ENCODE peak calls at places on chromosomes 13 and 19, in ten cellular contexts. One of them, this sample, is unnamed.

GRCh38 chr13:38473305-38473704 is 123.7 kb downstream of the UFM1 start:
- DNase-seq in right cardiac atrium: no peak
- DNase-seq in OCI-LY7: no peak
- DNase-seq in Peyer's patch: no peak
- DNase-seq in endodermal cell: no peak
- DNase-seq in colonic mucosa: no peak
- DNase-seq in aorta: no peak
- DNase-seq in ovary: no peak
- DNase-seq in fibroblast of lung: no peak
- DNase-seq in K562: no peak
- DNase-seq in this sample: no peak

GRCh38 chr13:40271931-40272775 is 394.3 kb downstream of the FOXO1 start:
- DNase-seq in colonic mucosa: peak; percentile 31
- DNase-seq in OCI-LY7: no peak
- DNase-seq in K562: no peak
- DNase-seq in fibroblast of lung: peak; percentile 93
- DNase-seq in right cardiac atrium: peak; percentile 81
- DNase-seq in endodermal cell: peak; percentile 57
- DNase-seq in ovary: peak; percentile 78
- DNase-seq in aorta: peak; percentile 86
- DNase-seq in Peyer's patch: no peak
- DNase-seq in this sample: peak; percentile 58

GRCh38 chr19:40791349-40791748 is 7.6 kb upstream of the EGLN2 start:
- DNase-seq in endodermal cell: no peak
- DNase-seq in fibroblast of lung: no peak
- DNase-seq in Peyer's patch: no peak
- DNase-seq in ovary: no peak
- DNase-seq in aorta: no peak
- DNase-seq in right cardiac atrium: no peak
- DNase-seq in K562: no peak
- DNase-seq in colonic mucosa: no peak
- DNase-seq in OCI-LY7: no peak
- DNase-seq in this sample: no peak

GRCh38 chr13:43918636-43919035 is 38.9 kb downstream of the LACC1 start:
- DNase-seq in endodermal cell: no peak
- DNase-seq in fibroblast of lung: no peak
- DNase-seq in colonic mucosa: no peak
- DNase-seq in ovary: no peak
- DNase-seq in K562: no peak
- DNase-seq in aorta: no peak
- DNase-seq in Peyer's patch: no peak
- DNase-seq in OCI-LY7: no peak
- DNase-seq in right cardiac atrium: no peak
- DNase-seq in this sample: no peak

GRCh38 chr13:113863511-113864302 is at the start of gene GAS6:
- DNase-seq in aorta: no peak
- DNase-seq in fibroblast of lung: peak; percentile 51
- DNase-seq in right cardiac atrium: peak; percentile 89
- DNase-seq in endodermal cell: peak; percentile 78
- DNase-seq in colonic mucosa: peak; percentile 83
- DNase-seq in ovary: peak; percentile 75
- DNase-seq in Peyer's patch: no peak
- DNase-seq in OCI-LY7: no peak
- DNase-seq in K562: peak; percentile 70
- DNase-seq in this sample: no peak

GRCh38 chr13:51324714-51325440 is 14.6 kb upstream of the SERPINE3 start:
- DNase-seq in right cardiac atrium: no peak
- DNase-seq in aorta: no peak
- DNase-seq in fibroblast of lung: no peak
- DNase-seq in OCI-LY7: no peak
- DNase-seq in colonic mucosa: no peak
- DNase-seq in K562: no peak
- DNase-seq in Peyer's patch: no peak
- DNase-seq in ovary: no peak
- DNase-seq in endodermal cell: peak; percentile 69
- DNase-seq in this sample: no peak

GRCh38 chr19:46716672-46717033 is 261 bp downstream of the PRKD2 start:
- DNase-seq in K562: peak; percentile 45
- DNase-seq in ovary: no peak
- DNase-seq in colonic mucosa: no peak
- DNase-seq in fibroblast of lung: no peak
- DNase-seq in endodermal cell: no peak
- DNase-seq in OCI-LY7: no peak
- DNase-seq in aorta: no peak
- DNase-seq in Peyer's patch: no peak
- DNase-seq in right cardiac atrium: no peak
- DNase-seq in this sample: no peak

GRCh38 chr19:5434970-5435641 is 20.1 kb upstream of the ZNRF4 start:
- DNase-seq in OCI-LY7: no peak
- DNase-seq in endodermal cell: no peak
- DNase-seq in colonic mucosa: no peak
- DNase-seq in aorta: no peak
- DNase-seq in right cardiac atrium: no peak
- DNase-seq in fibroblast of lung: peak; percentile 98
- DNase-seq in ovary: no peak
- DNase-seq in K562: peak; percentile 72
- DNase-seq in Peyer's patch: no peak
- DNase-seq in this sample: no peak

GRCh38 chr19:30857388-30857787 is 485.2 kb downstream of the ZNF536 start:
- DNase-seq in OCI-LY7: no peak
- DNase-seq in aorta: no peak
- DNase-seq in Peyer's patch: no peak
- DNase-seq in ovary: no peak
- DNase-seq in fibroblast of lung: no peak
- DNase-seq in K562: no peak
- DNase-seq in endodermal cell: peak; percentile 63
- DNase-seq in colonic mucosa: no peak
- DNase-seq in right cardiac atrium: no peak
- DNase-seq in this sample: no peak

GRCh38 chr13:32391101-32391620 is 36.8 kb downstream of the N4BP2L1 start:
- DNase-seq in right cardiac atrium: no peak
- DNase-seq in fibroblast of lung: no peak
- DNase-seq in aorta: no peak
- DNase-seq in endodermal cell: peak; percentile 68
- DNase-seq in OCI-LY7: no peak
- DNase-seq in colonic mucosa: no peak
- DNase-seq in Peyer's patch: no peak
- DNase-seq in ovary: no peak
- DNase-seq in K562: no peak
- DNase-seq in this sample: no peak

GRCh38 chr13:111211789-111212516 is 96.8 kb downstream of the ARHGEF7 start:
- DNase-seq in OCI-LY7: no peak
- DNase-seq in aorta: no peak
- DNase-seq in endodermal cell: peak; percentile 75
- DNase-seq in fibroblast of lung: peak; percentile 93
- DNase-seq in ovary: no peak
- DNase-seq in colonic mucosa: no peak
- DNase-seq in K562: no peak
- DNase-seq in Peyer's patch: no peak
- DNase-seq in right cardiac atrium: no peak
- DNase-seq in this sample: no peak
- H3K4me1 ChIP-seq in OCI-LY7: peaks cover 39% of the 10 kb centered on the region
- H3K4me1 ChIP-seq in aorta: peaks cover 6% of the 10 kb centered on the region
- H3K4me1 ChIP-seq in endodermal cell: peaks cover 2% of the 10 kb centered on the region
- H3K4me1 ChIP-seq in fibroblast of lung: peaks cover 19% of the 10 kb centered on the region
- H3K4me1 ChIP-seq in ovary: peaks cover 9% of the 10 kb centered on the region
- H3K4me1 ChIP-seq in colonic mucosa: no peaks in the 10 kb centered on the region
- H3K4me1 ChIP-seq in K562: no peaks in the 10 kb centered on the region
- H3K4me1 ChIP-seq in Peyer's patch: peaks cover 4% of the 10 kb centered on the region
- H3K4me1 ChIP-seq in right cardiac atrium: peaks cover 31% of the 10 kb centered on the region
- H3K4me1 ChIP-seq in this sample: peaks cover 10% of the 10 kb centered on the region

GRCh38 chr19:38724380-38724854 is 19.9 kb downstream of the CAPN12 start:
- DNase-seq in endodermal cell: no peak
- DNase-seq in Peyer's patch: no peak
- DNase-seq in right cardiac atrium: peak; percentile 66
- DNase-seq in OCI-LY7: no peak
- DNase-seq in ovary: peak; percentile 37
- DNase-seq in aorta: peak; percentile 40
- DNase-seq in fibroblast of lung: no peak
- DNase-seq in K562: no peak
- DNase-seq in colonic mucosa: no peak
- DNase-seq in this sample: no peak

GRCh38 chr19:38723606-38724379 is 20.5 kb downstream of the CAPN12 start:
- DNase-seq in OCI-LY7: no peak
- DNase-seq in endodermal cell: no peak
- DNase-seq in fibroblast of lung: no peak
- DNase-seq in Peyer's patch: no peak
- DNase-seq in ovary: no peak
- DNase-seq in aorta: peak; percentile 37
- DNase-seq in colonic mucosa: no peak
- DNase-seq in K562: no peak
- DNase-seq in right cardiac atrium: no peak
- DNase-seq in this sample: no peak

GRCh38 chr19:38721496-38721895 is 22.8 kb downstream of the CAPN12 start:
- DNase-seq in aorta: no peak
- DNase-seq in K562: no peak
- DNase-seq in endodermal cell: no peak
- DNase-seq in colonic mucosa: no peak
- DNase-seq in Peyer's patch: no peak
- DNase-seq in OCI-LY7: no peak
- DNase-seq in right cardiac atrium: no peak
- DNase-seq in ovary: no peak
- DNase-seq in fibroblast of lung: no peak
- DNase-seq in this sample: no peak

GRCh38 chr19:38721977-38722773 is 22.1 kb downstream of the CAPN12 start:
- DNase-seq in endodermal cell: no peak
- DNase-seq in Peyer's patch: no peak
- DNase-seq in K562: no peak
- DNase-seq in right cardiac atrium: peak; percentile 91
- DNase-seq in ovary: no peak
- DNase-seq in aorta: no peak
- DNase-seq in colonic mucosa: no peak
- DNase-seq in OCI-LY7: no peak
- DNase-seq in fibroblast of lung: no peak
- DNase-seq in this sample: no peak

DNA sequence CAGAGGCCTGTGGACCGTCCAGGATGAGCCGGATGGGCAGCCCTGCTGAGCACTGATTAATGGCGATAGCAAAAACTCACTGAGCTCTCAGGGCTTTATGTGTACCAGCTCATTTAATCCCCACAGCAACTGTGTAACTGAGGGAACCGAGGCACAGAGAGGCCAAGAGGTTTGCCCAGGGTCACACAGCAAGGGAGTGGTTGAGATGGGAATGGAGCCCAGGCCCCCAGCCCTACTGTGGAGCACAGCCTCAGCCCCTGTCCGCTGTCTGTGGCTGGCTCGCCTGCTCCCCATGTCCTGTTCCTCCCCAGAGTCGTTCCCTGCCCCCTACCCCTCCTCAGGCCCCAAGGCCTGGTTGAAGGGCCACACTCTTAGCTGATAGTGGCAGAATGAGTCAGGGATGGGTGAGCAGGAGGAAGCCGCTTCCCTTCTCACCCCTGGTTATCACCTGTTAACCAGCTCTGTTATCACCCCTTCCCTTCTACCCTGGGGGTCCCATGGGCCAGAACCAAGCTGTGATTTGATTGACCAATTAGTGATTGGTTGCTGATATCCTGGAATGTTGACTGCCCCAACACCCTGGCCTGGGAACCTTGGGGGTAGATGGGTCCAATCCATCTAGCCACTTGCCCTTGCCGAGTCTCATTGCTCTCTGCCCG is 21.2 kb downstream of the CAPN12 start:
- DNase-seq in right cardiac atrium: no peak
- DNase-seq in ovary: no peak
- DNase-seq in endodermal cell: peak; percentile 78
- DNase-seq in OCI-LY7: no peak
- DNase-seq in K562: no peak
- DNase-seq in colonic mucosa: no peak
- DNase-seq in fibroblast of lung: no peak
- DNase-seq in aorta: no peak
- DNase-seq in Peyer's patch: no peak
- DNase-seq in this sample: no peak
- H3K4me1 ChIP-seq in right cardiac atrium: peaks cover 29% of the 10 kb centered on the region
- H3K4me1 ChIP-seq in ovary: peaks cover 11% of the 10 kb centered on the region
- H3K4me1 ChIP-seq in endodermal cell: peaks cover 24% of the 10 kb centered on the region
- H3K4me1 ChIP-seq in OCI-LY7: no peaks in the 10 kb centered on the region
- H3K4me1 ChIP-seq in K562: peaks cover 5% of the 10 kb centered on the region
- H3K4me1 ChIP-seq in colonic mucosa: no peaks in the 10 kb centered on the region
- H3K4me1 ChIP-seq in fibroblast of lung: peaks cover 11% of the 10 kb centered on the region
- H3K4me1 ChIP-seq in aorta: no peaks in the 10 kb centered on the region
- H3K4me1 ChIP-seq in Peyer's patch: no peaks in the 10 kb centered on the region
- H3K4me1 ChIP-seq in this sample: peaks cover 8% of the 10 kb centered on the region

GRCh38 chr19:18651738-18652137 is 14.9 kb downstream of the KLHL26 start:
- DNase-seq in endodermal cell: peak; percentile 46
- DNase-seq in colonic mucosa: no peak
- DNase-seq in OCI-LY7: no peak
- DNase-seq in Peyer's patch: no peak
- DNase-seq in K562: no peak
- DNase-seq in ovary: no peak
- DNase-seq in fibroblast of lung: no peak
- DNase-seq in aorta: no peak
- DNase-seq in right cardiac atrium: no peak
- DNase-seq in this sample: no peak

GRCh38 chr19:18649371-18650047 is 12.7 kb downstream of the KLHL26 start:
- DNase-seq in aorta: peak; percentile 85
- DNase-seq in K562: no peak
- DNase-seq in Peyer's patch: peak; percentile 31
- DNase-seq in ovary: peak; percentile 76
- DNase-seq in endodermal cell: peak; percentile 82
- DNase-seq in colonic mucosa: peak; percentile 53
- DNase-seq in OCI-LY7: no peak
- DNase-seq in right cardiac atrium: peak; percentile 91
- DNase-seq in fibroblast of lung: peak; percentile 74
- DNase-seq in this sample: no peak

GRCh38 chr19:18650048-18650435 is 13.2 kb downstream of the KLHL26 start:
- DNase-seq in Peyer's patch: no peak
- DNase-seq in aorta: peak; percentile 67
- DNase-seq in ovary: peak; percentile 69
- DNase-seq in OCI-LY7: no peak
- DNase-seq in right cardiac atrium: peak; percentile 87
- DNase-seq in colonic mucosa: peak; percentile 39
- DNase-seq in fibroblast of lung: no peak
- DNase-seq in K562: no peak
- DNase-seq in endodermal cell: peak; percentile 85
- DNase-seq in this sample: no peak

GRCh38 chr19:18651300-18651699 is 14.5 kb downstream of the KLHL26 start:
- DNase-seq in aorta: no peak
- DNase-seq in ovary: no peak
- DNase-seq in K562: no peak
- DNase-seq in colonic mucosa: no peak
- DNase-seq in Peyer's patch: no peak
- DNase-seq in right cardiac atrium: no peak
- DNase-seq in endodermal cell: peak; percentile 32
- DNase-seq in fibroblast of lung: no peak
- DNase-seq in OCI-LY7: no peak
- DNase-seq in this sample: no peak

GRCh38 chr19:18650468-18651001 is 13.7 kb downstream of the KLHL26 start:
- DNase-seq in ovary: peak; percentile 83
- DNase-seq in OCI-LY7: no peak
- DNase-seq in right cardiac atrium: peak; percentile 93
- DNase-seq in K562: peak; percentile 62
- DNase-seq in fibroblast of lung: peak; percentile 81
- DNase-seq in Peyer's patch: no peak
- DNase-seq in endodermal cell: peak; percentile 66
- DNase-seq in aorta: peak; percentile 90
- DNase-seq in colonic mucosa: peak; percentile 40
- DNase-seq in this sample: no peak
- H3K4me1 ChIP-seq in ovary: peaks cover 20% of the 10 kb centered on the region
- H3K4me1 ChIP-seq in OCI-LY7: no peaks in the 10 kb centered on the region
- H3K4me1 ChIP-seq in right cardiac atrium: peaks cover 21% of the 10 kb centered on the region
- H3K4me1 ChIP-seq in K562: peaks cover 6% of the 10 kb centered on the region
- H3K4me1 ChIP-seq in fibroblast of lung: peaks cover 30% of the 10 kb centered on the region
- H3K4me1 ChIP-seq in Peyer's patch: no peaks in the 10 kb centered on the region
- H3K4me1 ChIP-seq in endodermal cell: peaks cover 24% of the 10 kb centered on the region
- H3K4me1 ChIP-seq in aorta: no peaks in the 10 kb centered on the region
- H3K4me1 ChIP-seq in colonic mucosa: no peaks in the 10 kb centered on the region
- H3K4me1 ChIP-seq in this sample: peaks cover 3% of the 10 kb centered on the region

GRCh38 chr19:3071764-3072163 is 9.5 kb upstream of the TLE5 start:
- DNase-seq in Peyer's patch: no peak
- DNase-seq in ovary: no peak
- DNase-seq in colonic mucosa: no peak
- DNase-seq in OCI-LY7: no peak
- DNase-seq in right cardiac atrium: no peak
- DNase-seq in fibroblast of lung: no peak
- DNase-seq in aorta: no peak
- DNase-seq in K562: no peak
- DNase-seq in endodermal cell: no peak
- DNase-seq in this sample: no peak
- H3K4me1 ChIP-seq in Peyer's patch: no peaks in the 10 kb centered on the region
- H3K4me1 ChIP-seq in ovary: no peaks in the 10 kb centered on the region
- H3K4me1 ChIP-seq in colonic mucosa: no peaks in the 10 kb centered on the region
- H3K4me1 ChIP-seq in OCI-LY7: peaks cover 39% of the 10 kb centered on the region
- H3K4me1 ChIP-seq in right cardiac atrium: no peaks in the 10 kb centered on the region
- H3K4me1 ChIP-seq in fibroblast of lung: peaks cover 7% of the 10 kb centered on the region
- H3K4me1 ChIP-seq in aorta: no peaks in the 10 kb centered on the region
- H3K4me1 ChIP-seq in K562: peaks cover 12% of the 10 kb centered on the region
- H3K4me1 ChIP-seq in endodermal cell: peaks cover 4% of the 10 kb centered on the region
- H3K4me1 ChIP-seq in this sample: peaks cover 3% of the 10 kb centered on the region